ENCODE peak calls at places on chromosomes 12 and 14, in five cellular contexts. One of them, this sample, is unnamed.

GRCh38 chr12:130702966-130703732 is 12.9 kb downstream of the RIMBP2 start:
- DNase-seq in cardiac muscle cell: no peak
- DNase-seq in ovary: no peak
- DNase-seq in Peyer's patch: peak; percentile 27
- DNase-seq in GM23338: no peak
- DNase-seq in this sample: no peak

GRCh38 chr12:11593013-11593412 is 56.5 kb upstream of the ETV6 start:
- DNase-seq in cardiac muscle cell: no peak
- DNase-seq in ovary: no peak
- DNase-seq in Peyer's patch: no peak
- DNase-seq in GM23338: peak; percentile 20
- DNase-seq in this sample: no peak

GRCh38 chr12:6069452-6070093 is 54.9 kb downstream of the VWF start:
- DNase-seq in cardiac muscle cell: no peak
- DNase-seq in ovary: no peak
- DNase-seq in Peyer's patch: no peak
- DNase-seq in GM23338: no peak
- DNase-seq in this sample: no peak

GRCh38 chr14:84303140-84303539 is 1226.8 kb upstream of the FLRT2 start:
- DNase-seq in cardiac muscle cell: no peak
- DNase-seq in ovary: no peak
- DNase-seq in Peyer's patch: no peak
- DNase-seq in GM23338: no peak
- DNase-seq in this sample: no peak

GRCh38 chr12:6946033-6946919 is 2.5 kb downstream of the C12orf57 start:
- DNase-seq in cardiac muscle cell: peak; percentile 93
- DNase-seq in ovary: peak; percentile 41
- DNase-seq in Peyer's patch: peak; percentile 95
- DNase-seq in GM23338: peak; percentile 95
- DNase-seq in this sample: peak; percentile 65

GRCh38 chr12:122473543-122474323 is 27.0 kb downstream of the ZCCHC8 start:
- DNase-seq in cardiac muscle cell: no peak
- DNase-seq in ovary: peak; percentile 42
- DNase-seq in Peyer's patch: peak; percentile 42
- DNase-seq in GM23338: no peak
- DNase-seq in this sample: no peak

GRCh38 chr14:42110167-42110566 is 503.5 kb downstream of the LRFN5 start:
- DNase-seq in cardiac muscle cell: peak; percentile 43
- DNase-seq in ovary: no peak
- DNase-seq in Peyer's patch: no peak
- DNase-seq in GM23338: peak; percentile 60
- DNase-seq in this sample: no peak

GRCh38 chr12:53624453-53624852 is 1.7 kb downstream of the ATF7 start:
- DNase-seq in cardiac muscle cell: no peak
- DNase-seq in ovary: no peak
- DNase-seq in Peyer's patch: no peak
- DNase-seq in GM23338: no peak
- DNase-seq in this sample: no peak

GRCh38 chr12:109496306-109496705 is 18.9 kb downstream of the UBE3B start:
- DNase-seq in cardiac muscle cell: no peak
- DNase-seq in ovary: no peak
- DNase-seq in Peyer's patch: no peak
- DNase-seq in GM23338: no peak
- DNase-seq in this sample: no peak

GRCh38 chr12:1576410-1577240 is 17.8 kb downstream of the FBXL14 start:
- DNase-seq in cardiac muscle cell: peak; percentile 85
- DNase-seq in ovary: peak; percentile 75
- DNase-seq in Peyer's patch: no peak
- DNase-seq in GM23338: peak; percentile 16
- DNase-seq in this sample: no peak

GRCh38 chr12:57149309-57149900 is 2.0 kb upstream of the LRP1-AS start:
- DNase-seq in cardiac muscle cell: no peak
- DNase-seq in ovary: peak; percentile 88
- DNase-seq in Peyer's patch: peak; percentile 78
- DNase-seq in GM23338: no peak
- DNase-seq in this sample: no peak

GRCh38 chr12:117502633-117503032 is 141.2 kb upstream of the NOS1 start:
- DNase-seq in cardiac muscle cell: no peak
- DNase-seq in ovary: no peak
- DNase-seq in Peyer's patch: no peak
- DNase-seq in GM23338: no peak
- DNase-seq in this sample: no peak

GRCh38 chr14:93989939-93990338 is 7.2 kb upstream of the CCDC197 start:
- DNase-seq in cardiac muscle cell: no peak
- DNase-seq in ovary: no peak
- DNase-seq in Peyer's patch: no peak
- DNase-seq in GM23338: no peak
- DNase-seq in this sample: no peak

DNA sequence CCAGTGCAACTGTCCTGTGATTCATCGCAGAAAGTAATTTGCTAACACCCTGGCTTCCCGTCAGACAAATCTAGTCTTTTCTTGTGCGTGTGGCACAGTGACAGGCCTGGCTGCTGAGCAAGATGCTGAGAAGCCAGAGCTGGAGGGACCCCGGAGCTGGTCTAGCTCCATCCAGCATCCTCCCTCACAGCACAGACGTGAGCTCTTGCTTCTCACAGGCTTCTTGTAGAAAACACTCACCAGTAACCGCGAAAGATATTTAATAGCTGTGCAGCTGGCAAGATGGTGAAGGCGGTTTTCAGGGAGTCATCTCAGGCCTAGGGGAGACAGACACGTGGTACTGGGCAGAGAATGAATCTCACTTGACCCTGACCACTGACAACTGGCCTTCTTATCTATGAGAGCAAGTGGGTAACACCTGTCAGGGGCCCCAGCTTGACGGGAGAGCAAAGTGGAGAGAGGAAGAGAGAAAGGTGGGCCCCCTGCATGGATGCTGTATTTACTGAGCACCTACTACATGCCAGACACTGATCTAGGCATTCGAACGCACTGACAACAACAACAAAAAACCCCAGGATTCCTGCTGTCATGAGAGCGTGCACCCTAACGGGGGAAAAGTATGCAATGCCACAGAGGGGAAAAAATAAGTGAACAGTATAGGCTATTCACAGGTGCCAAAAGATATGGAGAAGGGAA is 63.3 kb downstream of the CCDC88C start:
- DNase-seq in cardiac muscle cell: no peak
- DNase-seq in ovary: no peak
- DNase-seq in Peyer's patch: no peak
- DNase-seq in GM23338: no peak
- DNase-seq in this sample: peak; percentile 54
- H3K4me1 ChIP-seq in cardiac muscle cell: no peaks in the 10 kb centered on the region
- H3K4me1 ChIP-seq in ovary: peaks cover 3% of the 10 kb centered on the region
- H3K4me1 ChIP-seq in Peyer's patch: peaks cover 12% of the 10 kb centered on the region
- H3K4me1 ChIP-seq in GM23338: peaks cover 22% of the 10 kb centered on the region
- H3K4me1 ChIP-seq in this sample: peaks cover 90% of the 10 kb centered on the region

GRCh38 chr14:88792572-88793258 is at the start of gene EML5:
- DNase-seq in cardiac muscle cell: peak; percentile 91
- DNase-seq in ovary: peak; percentile 92
- DNase-seq in Peyer's patch: peak; percentile 94
- DNase-seq in GM23338: peak; percentile 86
- DNase-seq in this sample: peak; percentile 89

GRCh38 chr14:88793259-88793625 is 489 bp upstream of the EML5 start:
- DNase-seq in cardiac muscle cell: no peak
- DNase-seq in ovary: no peak
- DNase-seq in Peyer's patch: peak; percentile 48
- DNase-seq in GM23338: no peak
- DNase-seq in this sample: no peak

GRCh38 chr14:88791629-88792571 is 853 bp downstream of the EML5 start:
- DNase-seq in cardiac muscle cell: peak; percentile 8
- DNase-seq in ovary: peak; percentile 39
- DNase-seq in Peyer's patch: peak; percentile 59
- DNase-seq in GM23338: peak; percentile 35
- DNase-seq in this sample: no peak

GRCh38 chr14:88790501-88791251 is 2.1 kb downstream of the EML5 start:
- DNase-seq in cardiac muscle cell: no peak
- DNase-seq in ovary: no peak
- DNase-seq in Peyer's patch: no peak
- DNase-seq in GM23338: no peak
- DNase-seq in this sample: no peak

DNA sequence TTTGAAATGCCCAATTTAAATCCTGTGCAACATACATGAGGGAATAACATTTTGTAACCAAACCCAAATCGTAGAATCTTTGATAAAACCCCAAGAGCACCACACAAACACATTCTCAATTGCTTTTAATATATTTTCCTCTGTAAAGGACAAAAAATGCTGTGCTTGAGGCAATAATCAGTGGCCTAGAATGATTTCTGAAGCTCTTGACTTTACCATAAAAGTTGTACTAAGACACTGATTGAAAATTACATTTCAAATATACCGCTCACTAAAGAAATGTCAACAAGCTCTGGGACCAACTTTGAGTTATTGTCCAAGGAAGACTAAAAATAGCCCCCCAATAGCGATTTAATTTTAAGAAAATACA is 1.5 kb downstream of the EML5 start:
- DNase-seq in cardiac muscle cell: no peak
- DNase-seq in ovary: no peak
- DNase-seq in Peyer's patch: no peak
- DNase-seq in GM23338: no peak
- DNase-seq in this sample: no peak
- H3K27ac ChIP-seq in cardiac muscle cell: no peak overlapping the region
- H3K27ac ChIP-seq in ovary: no peak overlapping the region
- H3K27ac ChIP-seq in Peyer's patch: no peak overlapping the region
- H3K27ac ChIP-seq in GM23338: no peak overlapping the region
- H3K27ac ChIP-seq in this sample: no peak overlapping the region

DNA sequence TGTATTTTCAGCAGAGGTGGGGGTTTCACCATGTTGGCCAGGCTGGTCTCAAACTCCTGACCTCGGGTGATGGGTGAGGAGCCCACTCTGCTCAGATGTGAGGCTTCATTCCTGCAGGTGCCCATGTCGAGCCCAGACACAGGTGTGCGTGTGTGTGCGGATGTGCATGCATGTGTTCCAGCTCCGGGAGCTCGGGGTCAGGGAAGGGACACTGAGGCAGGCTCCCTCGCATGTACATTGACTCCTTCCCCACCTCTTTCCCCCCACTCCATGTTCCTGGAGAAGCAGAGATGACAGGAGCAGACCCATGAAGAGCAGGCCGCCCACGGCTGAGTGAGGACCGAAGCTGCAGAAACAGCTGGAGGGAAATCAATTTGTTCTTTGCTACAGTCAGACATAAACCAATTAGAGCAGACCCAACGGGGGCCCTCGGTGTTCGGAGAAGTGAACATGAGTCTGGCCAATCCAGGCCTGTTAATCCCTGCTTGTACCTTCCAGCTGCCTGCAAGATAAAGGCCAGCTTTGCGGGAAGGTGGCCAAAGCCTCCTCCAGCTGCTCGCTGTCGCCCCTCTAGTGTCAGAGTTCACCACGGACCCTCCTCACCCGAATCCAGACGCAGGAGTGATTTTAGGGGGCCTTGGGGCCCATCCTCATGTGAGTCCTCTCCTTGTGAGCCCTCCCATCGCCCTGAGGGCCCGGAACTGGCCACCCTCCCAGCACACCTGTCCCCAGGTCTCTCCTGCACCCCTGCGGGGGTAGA is 321.0 kb upstream of the RTL1 start:
- DNase-seq in cardiac muscle cell: no peak
- DNase-seq in ovary: no peak
- DNase-seq in Peyer's patch: no peak
- DNase-seq in GM23338: peak; percentile 13
- DNase-seq in this sample: no peak
- H3K4me1 ChIP-seq in cardiac muscle cell: no peaks in the 10 kb centered on the region
- H3K4me1 ChIP-seq in ovary: peaks cover 3% of the 10 kb centered on the region
- H3K4me1 ChIP-seq in Peyer's patch: no peaks in the 10 kb centered on the region
- H3K4me1 ChIP-seq in GM23338: peaks cover 14% of the 10 kb centered on the region
- H3K4me1 ChIP-seq in this sample: no peaks in the 10 kb centered on the region

DNA sequence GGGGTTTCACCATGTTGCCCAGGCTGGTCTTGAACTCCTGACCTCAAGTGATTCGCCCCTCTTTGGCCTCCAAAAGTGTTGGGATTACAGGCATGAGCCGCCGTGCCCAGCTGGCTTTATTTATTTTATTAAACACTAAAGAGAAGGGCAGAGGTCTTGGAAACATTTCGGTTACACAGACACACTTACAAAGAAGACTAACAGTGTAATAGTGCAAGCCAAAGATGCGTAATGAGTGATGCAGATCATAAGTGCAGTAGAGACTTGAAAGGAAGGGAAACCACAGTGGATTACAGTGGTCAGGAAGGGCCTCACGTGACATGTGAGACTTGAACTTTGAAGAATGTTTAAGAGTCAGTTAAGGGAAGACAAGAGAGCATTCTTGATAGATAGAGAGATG is 33.9 kb upstream of the CDK17 start:
- DNase-seq in cardiac muscle cell: no peak
- DNase-seq in ovary: no peak
- DNase-seq in Peyer's patch: peak; percentile 87
- DNase-seq in GM23338: no peak
- DNase-seq in this sample: peak; percentile 87
- H3K27ac ChIP-seq in cardiac muscle cell: no peak overlapping the region
- H3K27ac ChIP-seq in ovary: no peak overlapping the region
- H3K27ac ChIP-seq in Peyer's patch: peak overlapping the region; percentile 43
- H3K27ac ChIP-seq in GM23338: no peak overlapping the region
- H3K27ac ChIP-seq in this sample: peak overlapping the region; percentile 44

DNA sequence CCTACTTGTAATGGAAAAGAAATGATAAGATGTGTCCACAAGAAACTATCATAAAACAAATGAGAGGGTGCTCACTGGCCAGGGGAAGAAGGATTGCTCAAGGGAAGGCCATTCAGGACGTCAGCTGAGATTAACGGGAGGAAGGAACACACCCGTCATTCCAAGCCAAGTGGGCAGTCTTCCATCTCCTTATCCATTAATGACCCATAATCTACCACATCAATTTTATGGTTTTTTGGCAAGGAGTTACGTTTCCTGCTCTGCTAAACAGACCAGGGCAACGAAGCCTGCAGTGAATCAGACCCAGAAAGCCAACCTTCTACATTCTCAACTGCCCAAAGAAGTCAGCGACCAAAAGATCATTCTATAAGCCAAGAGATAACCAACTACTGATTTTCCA is 25.1 kb downstream of the PRKAB1 start:
- DNase-seq in cardiac muscle cell: no peak
- DNase-seq in ovary: peak; percentile 36
- DNase-seq in Peyer's patch: peak; percentile 83
- DNase-seq in GM23338: no peak
- DNase-seq in this sample: no peak
- H3K4me1 ChIP-seq in cardiac muscle cell: no peaks in the 10 kb centered on the region
- H3K4me1 ChIP-seq in ovary: peaks cover 4% of the 10 kb centered on the region
- H3K4me1 ChIP-seq in Peyer's patch: peaks cover 11% of the 10 kb centered on the region
- H3K4me1 ChIP-seq in GM23338: no peaks in the 10 kb centered on the region
- H3K4me1 ChIP-seq in this sample: no peaks in the 10 kb centered on the region